ENCODE peak calls at places on chromosomes 6 and 20, in five cellular contexts. M, K, X, I and F are unnamed samples.

GRCh38 chr6:133062702-133063319 is 178.3 kb upstream of the EYA4 start:
- DNase-seq in M (no peak), K (no peak), X (no peak), I (no peak), F (no peak)

GRCh38 chr20:9269280-9269971 is 200.5 kb downstream of the PLCB4 start:
- DNase-seq in M (no peak), K (no peak), X (no peak), I (no peak), F (no peak)

GRCh38 chr20:61314326-61315010 is 62.4 kb downstream of the CDH4 start:
- DNase-seq in M (no peak), K (no peak), X (no peak), I (no peak), F (no peak)

GRCh38 chr6:49409951-49410542 is 53.0 kb downstream of the MMUT start:
- DNase-seq in M (peak; percentile 55), K (peak; percentile 51), X (peak; percentile 58), I (peak; percentile 88), F (peak; percentile 41)

GRCh38 chr20:12824353-12824752 is 184.4 kb upstream of the SPTLC3 start:
- DNase-seq in M (no peak), K (no peak), X (no peak), I (no peak), F (no peak)

GRCh38 chr6:20227350-20227749 is 15.1 kb upstream of the MBOAT1 start:
- DNase-seq in M (no peak), K (no peak), X (no peak), I (no peak), F (no peak)

GRCh38 chr6:152428126-152428525 is 209.0 kb downstream of the SYNE1 start:
- DNase-seq in M (no peak), K (no peak), X (no peak), I (no peak), F (no peak)

GRCh38 chr20:13915244-13915643 is 75.2 kb downstream of the SEL1L2 start:
- DNase-seq in M (no peak), K (no peak), X (no peak), I (no peak), F (no peak)

GRCh38 chr6:17038316-17038715 is 63.5 kb upstream of the STMND1 start:
- DNase-seq in M (no peak), K (no peak), X (no peak), I (no peak), F (no peak)

GRCh38 chr6:81933089-81933488 is 180.6 kb upstream of the TENT5A start:
- DNase-seq in M (no peak), K (no peak), X (no peak), I (no peak), F (no peak)

GRCh38 chr6:69349776-69350175 is 447.0 kb downstream of the LMBRD1 start:
- DNase-seq in M (no peak), K (no peak), X (no peak), I (no peak), F (no peak)

GRCh38 chr20:19992996-19993908 is 23.9 kb upstream of the NAA20 start:
- DNase-seq in M (peak; percentile 100), K (peak; percentile 80), X (no peak), I (no peak), F (peak; percentile 95)

GRCh38 chr6:112485813-112486212 is 138.7 kb downstream of the RFPL4B start:
- DNase-seq in M (no peak), K (no peak), X (no peak), I (no peak), F (no peak)

GRCh38 chr20:37201827-37202162 is 22.4 kb upstream of the MROH8 start:
- DNase-seq in M (no peak), K (no peak), X (no peak), I (no peak), F (no peak)

GRCh38 chr20:64228751-64229518 is 26.6 kb upstream of the PCMTD2 start:
- DNase-seq in M (no peak), K (no peak), X (no peak), I (no peak), F (no peak)

GRCh38 chr20:8318999-8319614 is 187.0 kb downstream of the PLCB1 start:
- DNase-seq in M (no peak), K (no peak), X (no peak), I (no peak), F (no peak)

GRCh38 chr6:167569879-167570278 is 245.0 kb downstream of the TTLL2 start:
- DNase-seq in M (no peak), K (no peak), X (no peak), I (no peak), F (no peak)

GRCh38 chr6:141183368-141183767 is 949.4 kb upstream of the GJE1 start:
- DNase-seq in M (no peak), K (no peak), X (no peak), I (no peak), F (no peak)

GRCh38 chr6:81890846-81891245 is 138.4 kb upstream of the TENT5A start:
- DNase-seq in M (peak; percentile 39), K (no peak), X (no peak), I (no peak), F (no peak)

GRCh38 chr6:54191460-54191859 is 80.2 kb downstream of the MLIP start:
- DNase-seq in M (no peak), K (no peak), X (no peak), I (no peak), F (no peak)

GRCh38 chr6:129835691-129836090 is 25.4 kb downstream of the TMEM244 start:
- DNase-seq in M (no peak), K (no peak), X (no peak), I (no peak), F (no peak)

GRCh38 chr20:5513975-5514516 is 197.3 kb upstream of the PROKR2 start:
- DNase-seq in M (no peak), K (no peak), X (no peak), I (no peak), F (peak; percentile 79)

GRCh38 chr6:12472601-12473038 is 182.5 kb downstream of the EDN1 start:
- DNase-seq in M (no peak), K (no peak), X (no peak), I (no peak), F (peak; percentile 88)

GRCh38 chr6:169312658-169313346 is 59.2 kb upstream of the THBS2 start:
- DNase-seq in M (no peak), K (no peak), X (no peak), I (no peak), F (no peak)

GRCh38 chr6:37182736-37183590 is 13.0 kb downstream of the PIM1 start:
- DNase-seq in M (no peak), K (no peak), X (peak; percentile 58), I (no peak), F (no peak)

GRCh38 chr6:39493174-39493573 is 170.7 kb upstream of the KCNK16 start:
- DNase-seq in M (no peak), K (no peak), X (no peak), I (no peak), F (peak; percentile 4)

GRCh38 chr6:1820165-1820564 is 210.4 kb downstream of the FOXC1 start:
- DNase-seq in M (no peak), K (no peak), X (no peak), I (no peak), F (no peak)